ENCODE peak calls at places on chromosome 6, in five cellular contexts. G is A549, E is HepG2, D is GM12878, V is K562. W is an unnamed sample.
A peak's percentile ranks its signal among the peaks of the same experiment; 100 is the strongest.

GRCh38 chr6:112877134-112878100 is 530.3 kb downstream of the RFPL4B start:
- DNase-seq in G (no peak), E (no peak), D (no peak), V (no peak), W (no peak)

GRCh38 chr6:10419749-10420545 is 5.1 kb upstream of the TFAP2A start:
- DNase-seq in G (no peak), E (no peak), D (no peak), V (no peak), W (no peak)

GRCh38 chr6:41939848-41940758 is 1.5 kb downstream of the CCND3 start:
- DNase-seq in G (no peak), E (no peak), D (no peak), V (peak; percentile 64), W (peak; percentile 63)

GRCh38 chr6:31750411-31751022 is 10.7 kb downstream of the MSH5 start:
- DNase-seq in G (no peak), E (no peak), D (no peak), V (no peak), W (no peak)

GRCh38 chr6:21377356-21377755 is 216.2 kb upstream of the SOX4 start:
- DNase-seq in G (no peak), E (no peak), D (no peak), V (no peak), W (no peak)

GRCh38 chr6:137155830-137156229 is 17.6 kb downstream of the IL22RA2 start:
- DNase-seq in G (no peak), E (no peak), D (peak; percentile 48), V (no peak), W (no peak)

GRCh38 chr6:24969343-24969860 is 33.6 kb upstream of the RIPOR2 start:
- DNase-seq in G (no peak), E (no peak), D (no peak), V (no peak), W (no peak)

GRCh38 chr6:25788305-25788922 is 33.9 kb downstream of the SLC17A4 start:
- DNase-seq in G (peak; percentile 8), E (peak; percentile 72), D (no peak), V (peak; percentile 57), W (peak; percentile 23)

GRCh38 chr6:7101290-7101689 is 6.5 kb upstream of the RREB1 start:
- DNase-seq in G (no peak), E (peak; percentile 67), D (no peak), V (no peak), W (no peak)

GRCh38 chr6:83192456-83192855 is 609 bp downstream of the PGM3 start:
- DNase-seq in G (no peak), E (no peak), D (no peak), V (no peak), W (no peak)

GRCh38 chr6:127515794-127516675 is 3.1 kb downstream of the MTCL3 start:
- DNase-seq in G (no peak), E (no peak), D (no peak), V (peak; percentile 76), W (peak; percentile 84)

GRCh38 chr6:139472341-139473038 is 98.0 kb upstream of the CITED2 start:
- DNase-seq in G (no peak), E (no peak), D (no peak), V (no peak), W (no peak)

GRCh38 chr6:6788394-6789020 is 200.0 kb downstream of the LY86 start:
- DNase-seq in G (no peak), E (no peak), D (no peak), V (peak; percentile 58), W (peak; percentile 58)

GRCh38 chr6:31763617-31763940 is 1.1 kb downstream of the SAPCD1 start:
- DNase-seq in G (no peak), E (peak; percentile 68), D (no peak), V (no peak), W (no peak)

GRCh38 chr6:4336778-4337442 is 201.5 kb upstream of the ECI2 start:
- DNase-seq in G (no peak), E (peak; percentile 80), D (no peak), V (no peak), W (no peak)

GRCh38 chr6:105022416-105022815 is 65.5 kb downstream of the LIN28B start:
- DNase-seq in G (no peak), E (no peak), D (no peak), V (no peak), W (no peak)

GRCh38 chr6:31837612-31838553 is 10.3 kb downstream of the HSPA1B start:
- DNase-seq in G (no peak), E (no peak), D (no peak), V (no peak), W (no peak)

GRCh38 chr6:149320745-149321240 is 3.3 kb downstream of the TAB2 start:
- DNase-seq in G (no peak), E (no peak), D (no peak), V (no peak), W (no peak)

GRCh38 chr6:136421537-136422158 is 128.6 kb downstream of the MAP7 start:
- DNase-seq in G (no peak), E (no peak), D (no peak), V (no peak), W (no peak)

GRCh38 chr6:137519629-137520176 is 25.5 kb upstream of the OLIG3 start:
- DNase-seq in G (no peak), E (no peak), D (no peak), V (no peak), W (no peak)

GRCh38 chr6:54921891-54922290 is 75.3 kb downstream of the FAM83B start:
- DNase-seq in G (no peak), E (no peak), D (no peak), V (no peak), W (no peak)

GRCh38 chr6:90146914-90147668 is 149.6 kb downstream of the BACH2 start:
- DNase-seq in G (no peak), E (no peak), D (no peak), V (no peak), W (no peak)

GRCh38 chr6:38153511-38153910 is 334.0 kb downstream of the ZFAND3 start:
- DNase-seq in G (no peak), E (no peak), D (no peak), V (no peak), W (no peak)

GRCh38 chr6:169026175-169026574 is 227.5 kb downstream of the THBS2 start:
- DNase-seq in G (no peak), E (no peak), D (no peak), V (no peak), W (no peak)

GRCh38 chr6:105080279-105080678 is 99.5 kb downstream of the POPDC3 start:
- DNase-seq in G (no peak), E (no peak), D (no peak), V (no peak), W (no peak)

GRCh38 chr6:148388477-148388876 is 45.8 kb downstream of the SASH1 start:
- DNase-seq in G (no peak), E (no peak), D (no peak), V (no peak), W (no peak)

GRCh38 chr6:161544801-161545490 is 271.1 kb upstream of the AGPAT4 start:
- DNase-seq in G (no peak), E (no peak), D (no peak), V (no peak), W (no peak)

GRCh38 chr6:125790403-125791150 is at the start of gene NCOA7:
- DNase-seq in G (peak; percentile 50), E (peak; percentile 65), D (no peak), V (peak; percentile 82), W (no peak)

GRCh38 chr6:34181903-34182302 is 36.0 kb upstream of the GRM4 start:
- DNase-seq in G (no peak), E (no peak), D (no peak), V (no peak), W (no peak)

GRCh38 chr6:26122402-26122792 is 35.2 kb downstream of the HFE start:
- DNase-seq in G (no peak), E (peak; percentile 79), D (no peak), V (no peak), W (peak; percentile 56)

GRCh38 chr6:53263915-53264314 is 84.8 kb downstream of the ELOVL5 start:
- DNase-seq in G (no peak), E (no peak), D (no peak), V (no peak), W (no peak)

GRCh38 chr6:3356056-3356823 is 97.5 kb downstream of the PSMG4 start:
- DNase-seq in G (peak; percentile 68), E (peak; percentile 65), D (peak; percentile 77), V (peak; percentile 95), W (peak; percentile 71)

GRCh38 chr6:25359191-25359861 is 80.2 kb downstream of the CARMIL1 start:
- DNase-seq in G (no peak), E (no peak), D (no peak), V (no peak), W (no peak)

GRCh38 chr6:132085731-132086130 is 134.6 kb upstream of the CCN2 start:
- DNase-seq in G (no peak), E (no peak), D (no peak), V (no peak), W (no peak)
- TF ChIP-seq RAD21 in G (no peak), E (no peak), D (no peak), V (no peak), W (no peak)

DNA sequence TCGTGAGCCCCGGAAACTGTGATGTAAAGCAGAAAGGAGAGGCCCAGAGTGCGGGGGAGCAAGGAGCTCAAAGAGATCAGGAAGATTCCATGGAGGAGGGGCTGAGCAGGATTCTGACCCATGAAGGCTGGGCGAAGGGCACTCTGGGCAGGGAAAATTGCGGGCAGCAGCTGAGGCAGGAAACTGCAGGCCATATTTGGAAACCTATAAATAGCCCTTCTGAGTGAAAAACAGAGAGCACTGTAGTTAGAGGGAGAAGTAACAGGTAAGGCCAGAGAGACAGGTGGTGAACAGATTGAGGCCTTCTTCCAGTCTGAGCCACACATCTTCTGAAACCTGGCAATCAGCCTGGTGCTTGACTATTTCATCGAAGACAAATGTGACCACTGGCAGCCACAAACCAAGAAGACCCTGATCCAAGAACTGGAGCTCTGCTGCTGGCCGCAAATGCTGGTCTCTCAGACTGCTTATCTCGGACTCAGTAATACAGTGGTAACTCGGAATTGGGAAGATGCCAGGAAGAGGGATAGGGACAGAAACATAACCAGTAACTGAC is 14.1 kb upstream of the BEND3 start:
- DNase-seq in G (no peak), E (no peak), D (no peak), V (no peak), W (no peak)
- TF ChIP-seq HDAC2 in G (no peak), E (no peak), D (no peak), V (no peak), W (no peak)

DNA sequence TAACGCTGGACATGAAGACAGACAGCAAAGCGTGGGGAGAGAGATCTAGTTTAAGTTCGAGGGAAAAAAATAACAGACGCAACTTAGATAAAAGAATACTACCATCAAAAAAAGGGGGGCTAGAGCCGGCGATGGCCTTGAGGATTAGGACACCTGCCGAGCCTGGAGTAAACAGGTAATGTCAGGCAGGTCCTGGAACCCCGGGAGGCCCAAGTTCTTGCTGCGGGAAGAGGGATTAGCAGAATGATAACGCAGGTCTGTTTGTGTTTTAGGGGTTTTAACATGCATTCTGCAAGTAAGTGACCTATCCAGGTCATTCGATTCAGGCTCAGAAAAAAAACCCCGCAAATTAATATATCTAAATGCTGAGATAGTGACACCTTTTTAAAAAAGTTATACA is 754 bp upstream of the TMEM170B start:
- DNase-seq in G (no peak), E (no peak), D (no peak), V (peak; percentile 11), W (no peak)
- TF ChIP-seq RAD21 in G (no peak), E (no peak), D (no peak), V (no peak), W (no peak)

DNA sequence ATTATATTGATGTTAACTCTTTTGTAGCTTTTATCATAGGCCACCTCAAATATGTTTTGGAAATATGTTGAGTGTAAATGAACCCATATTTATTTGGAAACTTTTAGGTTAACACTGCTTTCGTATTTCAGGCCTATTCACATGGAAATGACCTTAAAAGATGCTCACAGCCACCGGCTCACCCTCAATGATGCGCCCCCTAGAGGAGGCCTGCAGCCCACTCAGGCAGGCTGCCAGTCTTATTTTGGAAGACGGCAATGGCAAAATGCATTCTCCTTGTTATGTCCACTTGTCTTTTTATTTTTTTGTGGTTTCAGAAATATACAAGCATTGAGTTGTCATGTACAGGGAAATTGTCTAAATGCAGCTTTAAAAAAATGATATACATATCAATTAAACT is 869.7 kb downstream of the PHF3 start:
- DNase-seq in G (no peak), E (peak; percentile 29), D (no peak), V (peak; percentile 24), W (peak; percentile 78)
- TF ChIP-seq HDAC2 in G (no peak), E (no peak), D (no peak), V (no peak), W (no peak)

W was measured in H1.